ENCODE peak calls at places on chromosome 1, in ten cellular contexts. U, R, S, O, B, N, Z, D, Y and P are unnamed samples.

GRCh38 chr1:232335751-232336274 is 294.1 kb downstream of the SIPA1L2 start:
- DNase-seq in D (no peak), Y (no peak), S (no peak), N (no peak), O (no peak), B (no peak), R (no peak), Z (no peak), U (no peak), P (no peak)

GRCh38 chr1:193242000-193242399 is 55.6 kb upstream of the B3GALT2 start:
- DNase-seq in R (no peak), N (no peak), S (no peak), U (peak), D (no peak), Z (no peak), B (no peak), Y (no peak), O (no peak), P (no peak)

GRCh38 chr1:9196129-9197040 is 38.2 kb upstream of the H6PD start:
- DNase-seq in O (peak), D (peak), S (peak), U (peak), B (peak), N (peak), R (peak), Z (peak), Y (peak), P (no peak)

GRCh38 chr1:60988827-60989363 is 93.5 kb upstream of the NFIA start:
- DNase-seq in R (no peak), Z (no peak), N (no peak), O (no peak), D (no peak), B (no peak), Y (no peak), S (no peak), U (no peak), P (no peak)

GRCh38 chr1:245434285-245434684 is 279.5 kb downstream of the KIF26B start:
- DNase-seq in B (no peak), S (no peak), U (no peak), N (no peak), R (no peak), Z (no peak), O (no peak), Y (peak), D (no peak), P (no peak)

GRCh38 chr1:168977618-168978017 is 128.9 kb upstream of the ATP1B1 start:
- DNase-seq in O (no peak), R (no peak), Y (peak), N (peak), U (no peak), S (no peak), D (no peak), B (no peak), Z (no peak), P (no peak)

GRCh38 chr1:118987431-118988185 is 535 bp downstream of the TBX15 start:
- DNase-seq in Y (peak), R (no peak), S (no peak), B (no peak), U (no peak), O (peak), N (no peak), Z (no peak), D (no peak), P (no peak)

GRCh38 chr1:25182629-25183028 is 49.7 kb downstream of the SYF2 start:
- DNase-seq in Y (no peak), Z (peak), S (peak), N (peak), U (no peak), O (no peak), D (no peak), R (no peak), B (no peak), P (no peak)

GRCh38 chr1:207076181-207076949 is 12.3 kb upstream of the C4BPB start:
- DNase-seq in Z (peak), S (no peak), N (no peak), D (no peak), B (no peak), R (no peak), O (no peak), U (no peak), Y (no peak), P (no peak)

GRCh38 chr1:244346972-244347618 is 104.6 kb downstream of the ADSS2 start:
- DNase-seq in S (no peak), N (peak), R (no peak), Z (peak), B (peak), Y (no peak), D (no peak), O (no peak), U (no peak), P (no peak)

GRCh38 chr1:77797991-77798390 is 18.5 kb downstream of the MIGA1 start:
- DNase-seq in Z (peak), U (no peak), S (no peak), N (no peak), R (no peak), D (no peak), O (no peak), B (no peak), Y (no peak), P (no peak)

GRCh38 chr1:27626031-27626935 is 8.7 kb downstream of the FGR start:
- DNase-seq in N (no peak), R (no peak), O (no peak), B (no peak), Y (no peak), S (no peak), D (no peak), Z (peak), U (no peak), P (no peak)
- H3K27ac ChIP-seq in N (no peak), R (no peak), O (no peak), B (no peak), Y (no peak), S (no peak), D (no peak), Z (no peak), U (peak), P (peak)

GRCh38 chr1:2160691-2161320 is 33.8 kb downstream of the FAAP20 start:
- DNase-seq in Z (no peak), D (no peak), U (no peak), N (no peak), R (no peak), Y (no peak), O (no peak), B (no peak), S (no peak), P (no peak)
- H3K27ac ChIP-seq in Z (peak), D (no peak), U (no peak), N (no peak), R (no peak), Y (no peak), O (no peak), B (no peak), S (no peak), P (no peak)

GRCh38 chr1:154705544-154705943 is 97.6 kb upstream of the ADAR start:
- DNase-seq in D (no peak), Z (no peak), U (no peak), O (no peak), B (no peak), N (no peak), Y (no peak), R (no peak), S (no peak), P (no peak)
- H3K27ac ChIP-seq in D (no peak), Z (no peak), U (no peak), O (no peak), B (no peak), N (no peak), Y (no peak), R (no peak), S (no peak), P (no peak)

GRCh38 chr1:235013512-235013911 is 115.1 kb downstream of the TOMM20 start:
- DNase-seq in N (no peak), S (no peak), Y (no peak), Z (no peak), D (no peak), O (peak), R (no peak), B (no peak), U (no peak), P (no peak)

GRCh38 chr1:235017191-235017590 is 111.4 kb downstream of the TOMM20 start:
- DNase-seq in U (no peak), O (no peak), B (no peak), Z (no peak), S (no peak), Y (no peak), R (no peak), D (no peak), N (no peak), P (no peak)

GRCh38 chr1:235017719-235018118 is 110.9 kb downstream of the TOMM20 start:
- DNase-seq in U (no peak), S (no peak), N (peak), D (no peak), Y (no peak), Z (no peak), R (no peak), O (no peak), B (no peak), P (no peak)

GRCh38 chr1:235014756-235015155 is 113.9 kb downstream of the TOMM20 start:
- DNase-seq in S (no peak), U (no peak), N (no peak), D (no peak), O (no peak), Y (no peak), R (no peak), B (no peak), Z (no peak), P (no peak)

DNA sequence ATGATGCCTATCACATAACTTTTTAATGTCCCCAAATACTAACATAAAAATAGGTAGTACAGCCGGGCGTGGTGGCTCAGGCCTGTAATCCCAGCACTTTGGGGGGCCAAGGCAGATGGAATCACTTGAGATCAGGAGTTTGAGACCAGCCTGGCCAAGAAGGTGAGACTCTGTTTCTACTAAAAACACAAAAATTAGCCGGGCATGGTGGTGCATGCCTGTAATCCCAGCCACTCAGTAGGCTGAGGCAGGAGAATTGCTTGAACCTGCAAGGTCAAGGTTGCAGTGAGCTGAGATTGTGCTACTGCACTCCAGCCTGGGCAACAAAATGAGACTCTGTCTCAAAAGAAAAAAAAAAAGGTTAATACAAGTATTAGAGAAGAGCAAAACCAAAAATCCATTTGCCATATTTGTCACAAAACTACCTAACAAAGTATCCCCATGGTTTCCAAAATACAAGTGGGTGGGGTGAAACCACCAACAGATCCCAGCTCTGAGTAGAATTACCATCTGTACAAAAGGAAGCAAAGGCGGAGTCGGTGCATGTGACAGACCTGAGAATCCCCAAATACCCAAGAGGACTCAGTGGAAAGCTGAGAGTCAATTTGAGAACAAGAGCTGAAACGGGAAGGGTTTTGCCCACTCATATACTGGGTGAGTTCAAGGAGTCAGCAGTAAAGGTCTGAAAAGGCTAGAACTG is 113.2 kb downstream of the TOMM20 start:
- DNase-seq in U (no peak), Y (no peak), B (no peak), N (no peak), O (no peak), Z (no peak), D (no peak), S (no peak), R (no peak), P (no peak)
- H3K27ac ChIP-seq in U (no peak), Y (no peak), B (no peak), N (no peak), O (no peak), Z (no peak), D (no peak), S (no peak), R (no peak), P (no peak)